ENCODE peak calls at places on chromosomes 1 and 21, in seven cellular contexts. One of them, this sample, is unnamed.

GRCh38 chr1:107702946-107703571 is 261.9 kb downstream of the VAV3 start:
- DNase-seq in GM12878: no peak
- DNase-seq in H1: no peak
- DNase-seq in HCT116: no peak
- DNase-seq in K562: no peak
- DNase-seq in HepG2: no peak
- DNase-seq in SK-N-SH: no peak
- DNase-seq in this sample: no peak

GRCh38 chr1:155961937-155962336 is 16.4 kb downstream of the ARHGEF2 start:
- DNase-seq in GM12878: no peak
- DNase-seq in H1: no peak
- DNase-seq in HCT116: peak; percentile 92
- DNase-seq in K562: no peak
- DNase-seq in HepG2: no peak
- DNase-seq in SK-N-SH: no peak
- DNase-seq in this sample: no peak

GRCh38 chr1:66770694-66771093 is 18.4 kb downstream of the DYNLT5 start:
- DNase-seq in GM12878: no peak
- DNase-seq in H1: no peak
- DNase-seq in HCT116: no peak
- DNase-seq in K562: no peak
- DNase-seq in HepG2: no peak
- DNase-seq in SK-N-SH: no peak
- DNase-seq in this sample: no peak

GRCh38 chr1:26861286-26861701 is 1.7 kb upstream of the SFN start:
- DNase-seq in GM12878: no peak
- DNase-seq in H1: no peak
- DNase-seq in HCT116: peak; percentile 54
- DNase-seq in K562: no peak
- DNase-seq in HepG2: no peak
- DNase-seq in SK-N-SH: no peak
- DNase-seq in this sample: no peak

GRCh38 chr1:200710166-200710565 is 28.5 kb upstream of the CAMSAP2 start:
- DNase-seq in GM12878: no peak
- DNase-seq in H1: no peak
- DNase-seq in HCT116: no peak
- DNase-seq in K562: no peak
- DNase-seq in HepG2: no peak
- DNase-seq in SK-N-SH: no peak
- DNase-seq in this sample: no peak

GRCh38 chr1:99691175-99691574 is 45.3 kb downstream of the PALMD start:
- DNase-seq in GM12878: no peak
- DNase-seq in H1: no peak
- DNase-seq in HCT116: no peak
- DNase-seq in K562: no peak
- DNase-seq in HepG2: no peak
- DNase-seq in SK-N-SH: no peak
- DNase-seq in this sample: no peak

GRCh38 chr1:180175806-180176205 is 21.1 kb downstream of the QSOX1 start:
- DNase-seq in GM12878: no peak
- DNase-seq in H1: no peak
- DNase-seq in HCT116: no peak
- DNase-seq in K562: no peak
- DNase-seq in HepG2: no peak
- DNase-seq in SK-N-SH: no peak
- DNase-seq in this sample: no peak

GRCh38 chr1:203765029-203765837 is at the start of gene LAX1:
- DNase-seq in GM12878: peak; percentile 77
- DNase-seq in H1: no peak
- DNase-seq in HCT116: no peak
- DNase-seq in K562: peak; percentile 14
- DNase-seq in HepG2: no peak
- DNase-seq in SK-N-SH: no peak
- DNase-seq in this sample: no peak

GRCh38 chr21:46081022-46081861 is 16.7 kb upstream of the COL6A2 start:
- DNase-seq in GM12878: no peak
- DNase-seq in H1: no peak
- DNase-seq in HCT116: no peak
- DNase-seq in K562: no peak
- DNase-seq in HepG2: no peak
- DNase-seq in SK-N-SH: no peak
- DNase-seq in this sample: no peak
- TF ChIP-seq YY1 in GM12878: no peak
- TF ChIP-seq YY1 in H1: no peak
- TF ChIP-seq YY1 in HCT116: no peak
- TF ChIP-seq YY1 in K562: no peak
- TF ChIP-seq YY1 in HepG2: no peak
- TF ChIP-seq YY1 in SK-N-SH: no peak
- TF ChIP-seq YY1 in this sample: no peak

GRCh38 chr1:14568716-14569115 is 29.8 kb upstream of the KAZN start:
- DNase-seq in GM12878: no peak
- DNase-seq in H1: no peak
- DNase-seq in HCT116: no peak
- DNase-seq in K562: no peak
- DNase-seq in HepG2: no peak
- DNase-seq in SK-N-SH: no peak
- DNase-seq in this sample: no peak

GRCh38 chr1:14572861-14573260 is 25.6 kb upstream of the KAZN start:
- DNase-seq in GM12878: no peak
- DNase-seq in H1: no peak
- DNase-seq in HCT116: no peak
- DNase-seq in K562: no peak
- DNase-seq in HepG2: no peak
- DNase-seq in SK-N-SH: no peak
- DNase-seq in this sample: no peak

GRCh38 chr1:14570514-14570913 is 28.0 kb upstream of the KAZN start:
- DNase-seq in GM12878: no peak
- DNase-seq in H1: no peak
- DNase-seq in HCT116: no peak
- DNase-seq in K562: no peak
- DNase-seq in HepG2: no peak
- DNase-seq in SK-N-SH: no peak
- DNase-seq in this sample: no peak

GRCh38 chr1:14576155-14576554 is 22.3 kb upstream of the KAZN start:
- DNase-seq in GM12878: no peak
- DNase-seq in H1: no peak
- DNase-seq in HCT116: no peak
- DNase-seq in K562: no peak
- DNase-seq in HepG2: no peak
- DNase-seq in SK-N-SH: no peak
- DNase-seq in this sample: no peak

DNA sequence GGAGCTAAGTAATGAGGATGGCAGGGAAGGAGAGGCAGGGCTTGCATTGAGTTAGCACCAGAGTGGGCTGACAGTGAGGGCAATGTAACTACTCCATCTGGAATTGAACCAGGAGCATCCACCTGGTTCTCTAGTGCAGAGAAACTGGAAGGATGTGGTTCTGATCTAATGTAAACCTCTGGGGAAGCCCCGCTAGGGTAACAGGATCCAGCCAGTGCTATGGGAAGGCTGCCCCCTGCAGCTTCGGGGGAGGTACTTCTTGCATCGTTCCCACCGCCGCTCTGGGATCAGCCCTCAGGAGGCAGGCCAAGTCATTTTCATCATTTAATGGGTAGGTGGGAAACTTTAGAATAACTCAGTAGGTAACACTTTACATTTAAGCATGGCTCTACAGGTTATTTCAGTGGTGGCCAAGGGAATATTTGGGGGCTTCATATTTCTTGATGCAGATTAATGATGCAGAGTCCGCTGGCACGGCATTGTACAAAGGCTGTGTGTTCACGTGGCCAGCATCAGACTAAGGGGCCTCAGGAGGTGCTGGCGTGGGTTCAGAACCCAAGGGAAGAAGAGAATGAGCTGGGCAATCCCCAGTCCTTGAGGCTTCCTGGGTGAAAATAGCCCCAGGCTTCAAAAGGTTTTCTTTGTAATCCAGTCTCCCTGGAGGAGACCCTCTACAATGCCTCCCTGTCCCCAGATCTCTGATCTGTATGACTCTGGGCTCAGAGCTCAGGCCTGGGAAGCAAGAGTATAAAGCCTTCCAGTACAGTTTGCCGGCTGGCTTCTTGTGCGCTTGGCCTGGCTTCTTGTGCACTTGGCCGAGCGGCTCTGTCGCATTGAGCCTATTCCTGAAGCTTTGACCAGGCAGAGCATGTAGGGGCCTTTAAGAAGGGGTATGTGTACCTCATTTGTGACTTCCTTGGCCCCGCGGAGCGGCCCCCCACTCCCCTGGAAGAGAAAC is 26.4 kb upstream of the KAZN start:
- DNase-seq in GM12878: no peak
- DNase-seq in H1: no peak
- DNase-seq in HCT116: no peak
- DNase-seq in K562: peak; percentile 62
- DNase-seq in HepG2: no peak
- DNase-seq in SK-N-SH: peak; percentile 44
- DNase-seq in this sample: peak; percentile 15
- TF ChIP-seq YY1 in GM12878: no peak
- TF ChIP-seq YY1 in H1: peak; percentile 32
- TF ChIP-seq YY1 in HCT116: no peak
- TF ChIP-seq YY1 in K562: no peak
- TF ChIP-seq YY1 in HepG2: no peak
- TF ChIP-seq YY1 in SK-N-SH: no peak
- TF ChIP-seq YY1 in this sample: no peak

GRCh38 chr1:167511374-167511986 is 6.8 kb downstream of the CD247 start:
- DNase-seq in GM12878: no peak
- DNase-seq in H1: no peak
- DNase-seq in HCT116: no peak
- DNase-seq in K562: no peak
- DNase-seq in HepG2: no peak
- DNase-seq in SK-N-SH: no peak
- DNase-seq in this sample: no peak
- TF ChIP-seq YY1 in GM12878: no peak
- TF ChIP-seq YY1 in H1: no peak
- TF ChIP-seq YY1 in HCT116: no peak
- TF ChIP-seq YY1 in K562: no peak
- TF ChIP-seq YY1 in HepG2: no peak
- TF ChIP-seq YY1 in SK-N-SH: no peak
- TF ChIP-seq YY1 in this sample: no peak

GRCh38 chr21:25822981-25823380 is 88.2 kb downstream of the GABPA start:
- DNase-seq in GM12878: no peak
- DNase-seq in H1: no peak
- DNase-seq in HCT116: no peak
- DNase-seq in K562: no peak
- DNase-seq in HepG2: no peak
- DNase-seq in SK-N-SH: no peak
- DNase-seq in this sample: no peak
- TF ChIP-seq YY1 in GM12878: no peak
- TF ChIP-seq YY1 in H1: no peak
- TF ChIP-seq YY1 in HCT116: no peak
- TF ChIP-seq YY1 in K562: no peak
- TF ChIP-seq YY1 in HepG2: no peak
- TF ChIP-seq YY1 in SK-N-SH: no peak
- TF ChIP-seq YY1 in this sample: no peak

DNA sequence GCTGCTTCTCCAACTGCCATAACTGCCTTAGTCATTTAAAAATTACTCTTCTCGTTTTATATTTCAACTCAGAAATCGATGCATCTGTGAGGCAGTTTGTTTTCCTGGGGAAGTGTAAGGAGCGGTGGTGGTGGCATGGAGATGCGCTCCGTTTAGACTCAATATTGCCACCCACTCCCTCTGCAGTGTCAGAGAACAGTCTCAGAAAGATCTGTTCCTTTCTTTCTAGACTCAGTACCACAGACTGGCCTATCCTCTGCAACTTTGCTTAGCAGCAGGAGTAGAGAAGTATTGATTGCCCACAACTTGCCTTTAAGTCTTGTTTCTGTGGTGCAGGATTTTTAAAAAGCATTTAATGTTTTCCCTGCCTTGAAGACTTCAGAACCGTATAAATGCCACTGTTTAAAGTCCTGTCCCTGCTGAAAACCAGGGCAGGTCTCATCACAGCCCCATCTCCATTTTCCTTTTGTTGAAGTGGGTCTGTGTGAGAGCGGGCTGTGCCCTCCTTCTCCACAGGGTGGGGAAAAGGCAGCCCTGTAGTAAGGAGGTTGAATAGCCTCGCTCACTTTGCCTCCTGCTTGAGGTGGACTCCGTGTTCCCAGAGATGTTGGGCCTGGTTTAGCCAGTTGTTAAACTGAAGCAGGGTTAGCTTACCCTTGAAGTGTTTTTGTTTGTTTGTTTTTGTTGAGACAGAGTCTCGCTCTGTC is 105.2 kb downstream of the NFIA start:
- DNase-seq in GM12878: no peak
- DNase-seq in H1: no peak
- DNase-seq in HCT116: no peak
- DNase-seq in K562: no peak
- DNase-seq in HepG2: no peak
- DNase-seq in SK-N-SH: no peak
- DNase-seq in this sample: no peak
- TF ChIP-seq YY1 in GM12878: no peak
- TF ChIP-seq YY1 in H1: no peak
- TF ChIP-seq YY1 in HCT116: no peak
- TF ChIP-seq YY1 in K562: no peak
- TF ChIP-seq YY1 in HepG2: no peak
- TF ChIP-seq YY1 in SK-N-SH: no peak
- TF ChIP-seq YY1 in this sample: no peak

DNA sequence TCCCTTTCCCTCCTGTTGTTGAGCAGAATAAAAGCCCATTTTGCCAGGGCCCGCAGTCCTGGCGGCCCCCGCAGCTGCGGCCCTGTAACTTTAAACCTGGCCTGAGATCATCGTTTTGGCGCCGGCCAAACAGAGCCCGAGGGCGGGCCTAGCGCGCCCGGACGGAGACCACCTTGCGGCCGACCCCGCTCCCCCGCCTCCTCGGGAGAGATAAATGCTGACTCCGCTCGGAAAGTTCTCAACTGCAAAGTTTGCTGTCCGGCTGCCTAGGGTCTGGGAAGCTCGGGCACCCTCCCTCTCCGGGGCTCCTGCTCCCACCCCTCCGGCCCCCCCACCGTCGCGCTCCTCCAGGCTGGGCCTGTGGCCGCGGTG is at the start of gene PDPN:
- DNase-seq in GM12878: no peak
- DNase-seq in H1: peak; percentile 39
- DNase-seq in HCT116: no peak
- DNase-seq in K562: no peak
- DNase-seq in HepG2: no peak
- DNase-seq in SK-N-SH: no peak
- DNase-seq in this sample: peak; percentile 62
- TF ChIP-seq YY1 in GM12878: no peak
- TF ChIP-seq YY1 in H1: no peak
- TF ChIP-seq YY1 in HCT116: no peak
- TF ChIP-seq YY1 in K562: no peak
- TF ChIP-seq YY1 in HepG2: no peak
- TF ChIP-seq YY1 in SK-N-SH: no peak
- TF ChIP-seq YY1 in this sample: no peak